ENCODE peak calls at places on chromosomes 2 and 18, in four cellular contexts. Q is endothelial cell of umbilical vein, B is neural progenitor cell, E is stomach. T is an unnamed sample.
A peak's percentile ranks its signal among the peaks of the same experiment; 100 is the strongest.

GRCh38 chr2:23449831-23450331 is 64.9 kb downstream of the KLHL29 start:
- DNase-seq in Q (no peak), B (no peak), E (no peak), T (peak; percentile 65)

GRCh38 chr2:26522325-26523120 is 44.6 kb upstream of the OTOF start:
- DNase-seq in Q (no peak), B (no peak), E (no peak), T (no peak)

GRCh38 chr18:23369231-23369630 is 83.9 kb upstream of the RIOK3 start:
- DNase-seq in Q (peak; percentile 77), B (peak; percentile 70), E (no peak), T (no peak)

GRCh38 chr18:68887410-68887809 is 89.5 kb downstream of the CCDC102B start:
- DNase-seq in Q (no peak), B (no peak), E (no peak), T (no peak)

GRCh38 chr2:217954469-217954868 is 48.3 kb downstream of the TNS1 start:
- DNase-seq in Q (no peak), B (no peak), E (no peak), T (no peak)

GRCh38 chr2:42886921-42887320 is 94.5 kb upstream of the HAAO start:
- DNase-seq in Q (peak; percentile 71), B (no peak), E (no peak), T (peak; percentile 31)

GRCh38 chr2:70957838-70958237 is 20.6 kb upstream of the ANKRD53 start:
- DNase-seq in Q (no peak), B (no peak), E (no peak), T (peak; percentile 50)

GRCh38 chr18:55031979-55032378 is 72.7 kb upstream of the CCDC68 start:
- DNase-seq in Q (no peak), B (no peak), E (no peak), T (no peak)

GRCh38 chr18:75455249-75456183 is 28.0 kb upstream of the SMIM21 start:
- DNase-seq in Q (peak; percentile 6), B (peak; percentile 65), E (no peak), T (no peak)

GRCh38 chr2:60361498-60361897 is 192.0 kb downstream of the BCL11A start:
- DNase-seq in Q (no peak), B (no peak), E (no peak), T (no peak)

GRCh38 chr2:232876071-232876977 is 6.3 kb downstream of the SNORC start:
- DNase-seq in Q (no peak), B (peak; percentile 70), E (peak; percentile 44), T (no peak)

GRCh38 chr2:20726913-20727312 is 60.0 kb downstream of the GDF7 start:
- DNase-seq in Q (no peak), B (no peak), E (no peak), T (no peak)

GRCh38 chr2:6922201-6922656 is 5.0 kb downstream of the RNF144A start:
- DNase-seq in Q (no peak), B (peak; percentile 27), E (no peak), T (no peak)

GRCh38 chr2:66515743-66516142 is 80.8 kb downstream of the MEIS1 start:
- DNase-seq in Q (peak; percentile 75), B (no peak), E (no peak), T (no peak)

GRCh38 chr2:134372611-134373131 is 118.8 kb downstream of the MGAT5 start:
- DNase-seq in Q (no peak), B (no peak), E (no peak), T (no peak)

GRCh38 chr18:23772327-23772920 is 83.2 kb downstream of the LAMA3 start:
- DNase-seq in Q (no peak), B (no peak), E (no peak), T (no peak)

GRCh38 chr2:239394346-239394945 is 6.4 kb downstream of the HDAC4 start:
- DNase-seq in Q (no peak), B (no peak), E (no peak), T (no peak)

GRCh38 chr2:70328921-70329561 is 27.2 kb upstream of the FAM136A start:
- DNase-seq in Q (no peak), B (no peak), E (peak; percentile 73), T (no peak)

GRCh38 chr2:141968377-141968920 is 162.4 kb downstream of the LRP1B start:
- DNase-seq in Q (no peak), B (no peak), E (no peak), T (no peak)

GRCh38 chr2:149483004-149483605 is 104.5 kb downstream of the MMADHC start:
- DNase-seq in Q (no peak), B (no peak), E (no peak), T (no peak)

GRCh38 chr2:200847939-200848338 is 16.5 kb downstream of the CLK1 start:
- DNase-seq in Q (no peak), B (no peak), E (no peak), T (no peak)

GRCh38 chr2:164213916-164214315 is 407.4 kb downstream of the GRB14 start:
- DNase-seq in Q (no peak), B (no peak), E (no peak), T (no peak)

GRCh38 chr2:195498839-195499490 is 158.1 kb upstream of the SLC39A10 start:
- DNase-seq in Q (no peak), B (no peak), E (no peak), T (no peak)

DNA sequence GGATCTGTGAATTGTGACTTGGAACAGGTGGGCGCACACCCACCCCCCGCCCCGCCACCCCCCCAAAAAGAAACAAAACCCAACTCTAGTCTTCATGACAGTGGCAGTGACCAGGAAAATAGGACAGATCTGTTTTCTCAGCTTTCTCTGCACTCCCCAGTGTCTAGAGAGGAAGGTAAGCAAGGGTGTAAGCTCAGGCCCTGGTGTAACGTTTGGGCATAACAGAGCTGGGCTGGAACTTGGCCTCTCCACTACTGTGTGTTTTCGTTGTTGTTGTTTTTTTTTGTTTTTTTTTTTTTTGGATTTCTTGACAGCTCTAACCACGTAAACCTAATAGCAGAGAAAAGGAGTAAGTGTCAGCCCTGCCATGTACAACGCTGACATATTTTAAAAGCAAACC is 1160.8 kb downstream of the DPP10 start:
- DNase-seq in Q (no peak), B (no peak), E (no peak), T (no peak)
- H3K27ac ChIP-seq in Q (no peak overlapping the region), B (no peak overlapping the region), E (no peak overlapping the region), T (no peak overlapping the region)

GRCh38 chr2:208150956-208151355 is 5.0 kb upstream of the CRYGB start:
- DNase-seq in Q (no peak), B (no peak), E (no peak), T (no peak)

GRCh38 chr2:208147008-208147407 is 1.1 kb upstream of the CRYGB start:
- DNase-seq in Q (no peak), B (no peak), E (no peak), T (no peak)

GRCh38 chr2:208150094-208150493 is 4.1 kb upstream of the CRYGB start:
- DNase-seq in Q (no peak), B (no peak), E (no peak), T (no peak)

GRCh38 chr2:208147759-208148158 is 1.8 kb upstream of the CRYGB start:
- DNase-seq in Q (no peak), B (no peak), E (no peak), T (no peak)

DNA sequence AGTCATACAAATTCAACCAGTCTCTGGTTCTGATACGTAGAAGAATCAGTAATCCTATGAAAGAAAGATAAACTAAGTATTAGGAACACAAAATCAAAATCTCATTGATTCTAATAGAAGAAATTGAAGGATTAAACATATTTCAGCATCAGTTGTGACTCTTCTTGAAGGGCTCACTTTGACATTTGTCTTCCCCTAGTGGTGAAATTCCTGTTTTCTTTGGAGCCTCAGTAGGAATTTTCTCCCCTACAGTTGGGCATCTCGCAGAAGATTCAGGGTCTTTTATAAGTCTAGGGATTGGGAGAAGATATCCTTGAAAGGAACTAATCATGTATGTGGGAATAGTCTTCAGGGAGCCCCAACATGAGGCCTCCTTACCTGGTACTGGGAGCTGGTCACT is 2.8 kb upstream of the CRYGB start:
- DNase-seq in Q (no peak), B (no peak), E (no peak), T (no peak)
- TF ChIP-seq CTCF in Q (peak; percentile 8), B (peak; percentile 46), E (no peak), T (no peak)

GRCh38 chr2:182903566-182903965 is 37.1 kb upstream of the FRZB start:
- DNase-seq in Q (no peak), B (no peak), E (no peak), T (no peak)
- H3K27ac ChIP-seq in Q (no peak overlapping the region), B (no peak overlapping the region), E (no peak overlapping the region), T (no peak overlapping the region)

DNA sequence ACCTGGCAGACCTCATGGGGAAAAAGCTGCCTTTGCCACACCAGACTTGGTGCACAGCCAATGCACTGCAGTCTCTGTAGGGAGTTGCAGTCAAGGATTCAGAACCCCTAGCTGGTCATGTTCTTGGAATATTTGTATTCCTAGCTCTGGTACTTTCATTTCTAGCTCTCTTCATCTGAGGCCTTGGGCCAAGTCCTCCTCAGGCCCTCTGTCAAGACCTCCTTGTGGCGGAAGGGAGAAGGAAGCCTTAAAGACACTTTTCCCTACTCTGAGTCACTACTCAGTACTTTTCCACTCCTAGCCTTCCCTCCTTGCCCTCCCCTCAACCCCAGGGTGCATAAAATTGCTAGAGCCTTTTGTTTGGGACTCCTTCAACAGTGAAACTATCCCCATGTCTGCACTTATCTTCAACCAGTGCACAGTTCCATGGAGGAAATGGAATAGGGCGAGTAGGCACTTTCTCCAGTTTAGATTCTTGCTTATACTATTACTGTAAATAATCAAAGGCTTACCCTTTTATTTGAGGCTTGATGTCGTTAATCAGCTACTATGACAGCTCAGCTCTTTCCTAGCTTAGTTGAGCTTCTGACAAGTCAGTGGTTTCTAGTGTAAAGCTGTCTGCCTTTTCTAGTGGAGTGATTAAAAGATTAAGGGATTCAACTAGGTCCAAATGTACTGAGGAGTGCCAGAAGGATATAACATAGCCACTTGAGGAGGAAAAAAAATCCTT is 15.8 kb downstream of the M1AP start:
- DNase-seq in Q (no peak), B (peak; percentile 25), E (no peak), T (no peak)
- TF ChIP-seq CTCF in Q (no peak), B (peak; percentile 11), E (no peak), T (no peak)

GRCh38 chr2:98145070-98145469 is 58.1 kb downstream of the VWA3B start:
- DNase-seq in Q (no peak), B (no peak), E (no peak), T (no peak)

GRCh38 chr2:98153402-98153938 is 66.5 kb downstream of the VWA3B start:
- DNase-seq in Q (no peak), B (no peak), E (no peak), T (no peak)

DNA sequence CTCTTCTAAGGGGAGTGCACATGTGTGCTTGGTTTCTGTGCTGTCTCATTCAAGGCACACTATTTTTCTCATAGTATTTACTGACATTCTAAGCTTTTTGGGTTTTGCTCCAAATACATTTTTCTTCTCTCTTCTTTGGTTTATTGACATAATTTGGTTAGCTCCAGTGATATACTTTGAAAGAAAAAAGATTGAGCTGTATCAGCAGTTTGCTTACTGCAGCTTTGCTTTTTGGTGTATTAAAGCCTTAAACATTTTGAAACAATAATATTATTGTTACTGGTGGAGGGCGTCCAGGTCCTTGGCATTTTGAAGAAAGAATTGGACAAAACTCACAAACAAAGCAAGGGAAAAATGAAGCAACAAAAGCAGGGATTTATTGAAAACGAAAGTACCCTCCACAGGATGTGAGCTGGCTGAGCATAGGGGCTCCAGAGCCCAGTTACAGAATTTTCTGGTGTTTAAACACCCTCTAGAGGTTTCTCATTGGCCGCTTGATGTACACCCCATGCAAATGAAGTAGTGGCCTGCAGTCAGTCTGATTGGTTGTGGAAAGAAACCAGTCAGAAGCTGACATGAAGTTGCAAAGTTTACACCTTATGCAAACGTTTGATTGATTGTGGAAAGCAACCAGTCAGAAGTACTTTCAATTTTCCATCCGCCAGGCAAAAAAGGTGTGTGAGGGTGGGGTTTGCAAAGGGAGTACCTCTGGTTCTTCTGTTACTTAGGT is 62.2 kb downstream of the VWA3B start:
- DNase-seq in Q (peak; percentile 83), B (no peak), E (no peak), T (no peak)
- H3K27ac ChIP-seq in Q (no peak overlapping the region), B (no peak overlapping the region), E (no peak overlapping the region), T (peak overlapping the region; percentile 6)